ENCODE peak calls at places on chromosome 11, in eight cellular contexts. M is activated CD4-positive, alpha-beta T cell treated with anti-CD3 and anti-CD28 coated beads, Interleukin-2, amount 50 U/mL, for 48 hours; F is activated naive CD8-positive, alpha-beta T cell treated with anti-CD3 and anti-CD28 coated beads, Interleukin-2, amount 50 U/mL, for 24 hours; O is fibroblast of the conjunctiva; Y is NCI-H1417; E is NCI-H2029; U is H54; P is A549. D is an unnamed sample.
A peak's percentile ranks its signal among the peaks of the same experiment; 100 is the strongest.

GRCh38 chr11:32881286-32881685 is 11.3 kb upstream of the QSER1 start:
- DNase-seq in M (no peak), F (no peak), O (no peak), Y (no peak), E (no peak), U (no peak), P (no peak), D (no peak)

GRCh38 chr11:76392889-76393288 is 11.8 kb downstream of the GVQW3 start:
- DNase-seq in M (no peak), F (no peak), O (no peak), Y (no peak), E (no peak), U (no peak), P (no peak), D (no peak)

GRCh38 chr11:2209900-2210321 is 38.3 kb upstream of the TH start:
- DNase-seq in M (no peak), F (peak; percentile 0), O (no peak), Y (no peak), E (no peak), U (no peak), P (no peak), D (no peak)

GRCh38 chr11:36075053-36075452 is 131.2 kb downstream of the LDLRAD3 start:
- DNase-seq in M (no peak), F (no peak), O (peak; percentile 75), Y (no peak), E (no peak), U (no peak), P (no peak), D (no peak)

GRCh38 chr11:19281041-19281440 is 40.3 kb upstream of the E2F8 start:
- DNase-seq in M (no peak), F (no peak), O (no peak), Y (no peak), E (no peak), U (no peak), P (no peak), D (peak; percentile 13)

GRCh38 chr11:111934301-111934700 is 2.8 kb upstream of the DIXDC1 start:
- DNase-seq in M (no peak), F (no peak), O (no peak), Y (no peak), E (no peak), U (no peak), P (no peak), D (no peak)

GRCh38 chr11:66882540-66882939 is 25.7 kb downstream of the LRFN4 start:
- DNase-seq in M (no peak), F (no peak), O (no peak), Y (peak; percentile 74), E (peak; percentile 78), U (no peak), P (no peak), D (no peak)

GRCh38 chr11:121626507-121626875 is 173.7 kb upstream of the SORL1-AS1 start:
- DNase-seq in M (no peak), F (no peak), O (no peak), Y (no peak), E (no peak), U (no peak), P (no peak), D (no peak)

GRCh38 chr11:60872952-60873524 is 5.7 kb downstream of the ZP1 start:
- DNase-seq in M (no peak), F (no peak), O (peak; percentile 67), Y (no peak), E (no peak), U (peak; percentile 90), P (no peak), D (no peak)

D was measured in NCI-H1436 treated with DMSO at 0.1 percent for 48 hours.